ENCODE peak calls at places on chromosomes 11 and 22, in seven cellular contexts. O, B, U, A, L, P and S are unnamed samples.

GRCh38 chr11:61513143-61513740 is 4.7 kb downstream of the LRRC10B start:
- DNase-seq in L (no peak), U (no peak), B (no peak), O (no peak), P (no peak), A (no peak), S (no peak)

GRCh38 chr11:91926967-91927366 is 297.7 kb upstream of the FAT3 start:
- DNase-seq in U (no peak), B (no peak), L (no peak), P (no peak), A (peak; percentile 41), O (peak; percentile 30), S (no peak)

GRCh38 chr11:49208006-49208721 is at the start of gene FOLH1:
- DNase-seq in O (peak; percentile 28), A (peak; percentile 0), U (no peak), P (no peak), B (no peak), L (peak; percentile 7), S (no peak)

GRCh38 chr22:49967333-49968241 is 7.0 kb downstream of the PIM3 start:
- DNase-seq in U (no peak), B (no peak), P (no peak), L (peak; percentile 7), A (peak; percentile 10), O (peak; percentile 83), S (no peak)

GRCh38 chr11:71256080-71256479 is 3.7 kb upstream of the SHANK2 start:
- DNase-seq in P (no peak), B (no peak), L (no peak), O (no peak), U (no peak), A (no peak), S (no peak)

GRCh38 chr11:104041792-104042191 is 5.4 kb downstream of the DDI1 start:
- DNase-seq in O (no peak), U (no peak), B (no peak), L (no peak), A (no peak), P (no peak), S (no peak)

GRCh38 chr11:13884159-13884799 is 78.2 kb upstream of the SPON1 start:
- DNase-seq in B (no peak), L (no peak), U (no peak), A (no peak), O (no peak), P (no peak), S (no peak)

GRCh38 chr11:86918943-86919342 is 36.3 kb downstream of the FZD4 start:
- DNase-seq in P (no peak), B (no peak), L (no peak), A (no peak), O (no peak), U (no peak), S (no peak)

GRCh38 chr11:66743271-66743968 is 14.4 kb upstream of the SPTBN2 start:
- DNase-seq in U (no peak), B (no peak), L (no peak), O (no peak), P (no peak), A (no peak), S (no peak)

GRCh38 chr22:35312198-35313059 is 12.7 kb downstream of the TOM1 start:
- DNase-seq in O (no peak), A (peak; percentile 83), L (no peak), P (no peak), B (no peak), U (no peak), S (no peak)

GRCh38 chr11:45899086-45899447 is 8.0 kb downstream of the FREY1 start:
- DNase-seq in A (no peak), P (no peak), B (no peak), O (no peak), U (no peak), L (no peak), S (no peak)

GRCh38 chr22:45867118-45867905 is 109.7 kb downstream of the WNT7B start:
- DNase-seq in B (no peak), O (no peak), P (no peak), A (peak; percentile 35), L (peak; percentile 82), U (no peak), S (no peak)

GRCh38 chr22:18076060-18076497 is 1.7 kb upstream of the PEX26 start:
- DNase-seq in B (no peak), L (peak; percentile 63), A (peak; percentile 91), U (no peak), O (peak; percentile 62), P (peak; percentile 66), S (peak; percentile 84)

GRCh38 chr22:45657701-45658100 is 13.9 kb upstream of the ATXN10 start:
- DNase-seq in O (no peak), B (no peak), L (no peak), P (no peak), U (no peak), A (no peak), S (no peak)

GRCh38 chr11:46129133-46129532 is 7.9 kb upstream of the PHF21A start:
- DNase-seq in A (no peak), L (no peak), B (no peak), O (no peak), P (no peak), U (no peak), S (no peak)

GRCh38 chr11:78802058-78802633 is 227.5 kb upstream of the NARS2 start:
- DNase-seq in A (peak; percentile 63), P (no peak), U (no peak), L (no peak), B (no peak), O (no peak), S (no peak)

GRCh38 chr11:84438565-84438964 is 1152.4 kb upstream of the CCDC90B start:
- DNase-seq in A (no peak), B (no peak), L (no peak), O (no peak), P (no peak), U (no peak), S (no peak)